ENCODE peak calls at places on chromosome 17, in five cellular contexts. One of them, this sample, is unnamed.

GRCh38 chr17:74455025-74455585 is 11.3 kb upstream of the CD300A start:
- DNase-seq in colonic mucosa: peak; percentile 70
- DNase-seq in cardiac muscle cell: no peak
- DNase-seq in A549: no peak
- DNase-seq in psoas muscle: no peak
- DNase-seq in this sample: no peak

GRCh38 chr17:76515291-76515949 is 14.2 kb upstream of the RHBDF2 start:
- DNase-seq in colonic mucosa: peak; percentile 62
- DNase-seq in cardiac muscle cell: no peak
- DNase-seq in A549: no peak
- DNase-seq in psoas muscle: peak; percentile 90
- DNase-seq in this sample: peak; percentile 93

GRCh38 chr17:16507918-16508533 is 16.0 kb upstream of the LRRC75A start:
- DNase-seq in colonic mucosa: peak; percentile 59
- DNase-seq in cardiac muscle cell: no peak
- DNase-seq in A549: no peak
- DNase-seq in psoas muscle: no peak
- DNase-seq in this sample: no peak

GRCh38 chr17:73986641-73987177 is 216.8 kb upstream of the RPL38 start:
- DNase-seq in colonic mucosa: no peak
- DNase-seq in cardiac muscle cell: no peak
- DNase-seq in A549: no peak
- DNase-seq in psoas muscle: no peak
- DNase-seq in this sample: no peak

GRCh38 chr17:8100763-8101162 is 13.2 kb upstream of the ALOX12B start:
- DNase-seq in colonic mucosa: no peak
- DNase-seq in cardiac muscle cell: no peak
- DNase-seq in A549: no peak
- DNase-seq in psoas muscle: no peak
- DNase-seq in this sample: no peak

GRCh38 chr17:46135879-46136562 is 57.2 kb downstream of the KANSL1 start:
- DNase-seq in colonic mucosa: no peak
- DNase-seq in cardiac muscle cell: no peak
- DNase-seq in A549: no peak
- DNase-seq in psoas muscle: no peak
- DNase-seq in this sample: no peak

GRCh38 chr17:79799538-79800324 is 2.9 kb upstream of the CBX8 start:
- DNase-seq in colonic mucosa: no peak
- DNase-seq in cardiac muscle cell: no peak
- DNase-seq in A549: no peak
- DNase-seq in psoas muscle: no peak
- DNase-seq in this sample: no peak

GRCh38 chr17:42276609-42277341 is 584 bp upstream of the STAT5B start:
- DNase-seq in colonic mucosa: peak; percentile 76
- DNase-seq in cardiac muscle cell: peak; percentile 64
- DNase-seq in A549: peak; percentile 76
- DNase-seq in psoas muscle: peak; percentile 85
- DNase-seq in this sample: peak; percentile 92

GRCh38 chr17:62732125-62732524 is 76.0 kb downstream of the MARCHF10 start:
- DNase-seq in colonic mucosa: no peak
- DNase-seq in cardiac muscle cell: no peak
- DNase-seq in A549: no peak
- DNase-seq in psoas muscle: no peak
- DNase-seq in this sample: no peak

GRCh38 chr17:14320734-14321475 is 20.0 kb downstream of the HS3ST3B1 start:
- DNase-seq in colonic mucosa: no peak
- DNase-seq in cardiac muscle cell: no peak
- DNase-seq in A549: no peak
- DNase-seq in psoas muscle: no peak
- DNase-seq in this sample: no peak

GRCh38 chr17:81180836-81181810 is 15.1 kb upstream of the AATK start:
- DNase-seq in colonic mucosa: no peak
- DNase-seq in cardiac muscle cell: no peak
- DNase-seq in A549: no peak
- DNase-seq in psoas muscle: no peak
- DNase-seq in this sample: no peak

GRCh38 chr17:82690786-82691489 is 7.6 kb downstream of the RAB40B start:
- DNase-seq in colonic mucosa: no peak
- DNase-seq in cardiac muscle cell: no peak
- DNase-seq in A549: no peak
- DNase-seq in psoas muscle: peak; percentile 39
- DNase-seq in this sample: no peak

GRCh38 chr17:72101526-72101925 is 19.3 kb upstream of the SOX9 start:
- DNase-seq in colonic mucosa: no peak
- DNase-seq in cardiac muscle cell: no peak
- DNase-seq in A549: no peak
- DNase-seq in psoas muscle: no peak
- DNase-seq in this sample: no peak

DNA sequence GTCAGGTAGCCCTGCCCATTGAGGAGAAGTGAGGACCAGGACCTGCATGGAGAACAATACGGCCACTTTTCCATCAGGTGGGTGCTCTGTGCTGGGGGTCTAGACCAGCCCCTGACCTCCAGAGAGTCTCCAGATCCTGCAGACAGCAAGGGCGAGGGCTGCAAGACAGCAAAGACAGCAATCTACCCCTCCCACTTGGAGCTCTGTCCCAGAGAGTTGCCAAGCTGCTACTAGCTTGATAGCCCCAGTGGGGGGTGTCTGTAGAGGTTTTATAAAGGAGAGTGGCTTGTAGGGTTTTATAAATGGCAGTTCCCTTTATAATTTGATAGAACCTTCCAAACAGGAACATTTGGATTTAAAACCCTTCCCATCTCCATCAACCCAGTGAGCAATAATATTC is 16.7 kb upstream of the SLFN11 start:
- DNase-seq in colonic mucosa: no peak
- DNase-seq in cardiac muscle cell: no peak
- DNase-seq in A549: no peak
- DNase-seq in psoas muscle: no peak
- DNase-seq in this sample: no peak
- H3K4me1 ChIP-seq in colonic mucosa: no peaks in the 10 kb centered on the region
- H3K4me1 ChIP-seq in cardiac muscle cell: no peaks in the 10 kb centered on the region
- H3K4me1 ChIP-seq in A549: no peaks in the 10 kb centered on the region
- H3K4me1 ChIP-seq in psoas muscle: no peaks in the 10 kb centered on the region
- H3K4me1 ChIP-seq in this sample: no peaks in the 10 kb centered on the region

GRCh38 chr17:50209472-50210248 is 8.2 kb upstream of the COL1A1 start:
- DNase-seq in colonic mucosa: peak; percentile 77
- DNase-seq in cardiac muscle cell: peak; percentile 84
- DNase-seq in A549: no peak
- DNase-seq in psoas muscle: peak; percentile 93
- DNase-seq in this sample: peak; percentile 99
- H3K4me3 ChIP-seq in colonic mucosa: no peak overlapping the region
- H3K4me3 ChIP-seq in cardiac muscle cell: no peak overlapping the region
- H3K4me3 ChIP-seq in A549: no peak overlapping the region
- H3K4me3 ChIP-seq in psoas muscle: no peak overlapping the region
- H3K4me3 ChIP-seq in this sample: peak overlapping the region; percentile 27

DNA sequence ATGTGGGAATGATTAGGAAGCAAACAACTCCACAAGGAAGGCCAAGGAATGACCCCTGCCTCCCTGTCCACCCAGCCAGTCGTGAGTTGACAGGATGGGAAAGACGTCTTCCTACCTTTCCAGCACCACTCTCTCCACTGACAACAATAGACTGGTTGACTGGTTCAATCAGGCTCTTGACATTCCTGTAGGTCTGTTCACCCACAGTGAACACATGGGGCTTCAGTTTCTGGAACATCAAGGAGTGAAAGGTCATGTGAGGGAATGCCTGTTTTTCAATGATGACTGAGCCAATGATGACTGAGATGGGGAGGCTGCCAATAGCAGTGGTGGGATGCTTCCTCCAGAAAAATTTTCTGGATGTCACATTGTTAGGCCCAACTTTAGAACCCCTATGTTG is 9.6 kb downstream of the MYO19 start:
- DNase-seq in colonic mucosa: no peak
- DNase-seq in cardiac muscle cell: no peak
- DNase-seq in A549: no peak
- DNase-seq in psoas muscle: no peak
- DNase-seq in this sample: no peak
- TF ChIP-seq CTCF in colonic mucosa: no peak
- TF ChIP-seq CTCF in cardiac muscle cell: no peak
- TF ChIP-seq CTCF in A549: no peak
- TF ChIP-seq CTCF in psoas muscle: no peak
- TF ChIP-seq CTCF in this sample: no peak

GRCh38 chr17:27485711-27486495 is 29.7 kb downstream of the KSR1 start:
- DNase-seq in colonic mucosa: no peak
- DNase-seq in cardiac muscle cell: no peak
- DNase-seq in A549: no peak
- DNase-seq in psoas muscle: no peak
- DNase-seq in this sample: peak; percentile 75
- H3K4me1 ChIP-seq in colonic mucosa: peaks cover 4% of the 10 kb centered on the region
- H3K4me1 ChIP-seq in cardiac muscle cell: peaks cover 17% of the 10 kb centered on the region
- H3K4me1 ChIP-seq in A549: peaks cover 27% of the 10 kb centered on the region
- H3K4me1 ChIP-seq in psoas muscle: peaks cover 6% of the 10 kb centered on the region
- H3K4me1 ChIP-seq in this sample: peaks cover 49% of the 10 kb centered on the region

GRCh38 chr17:44439168-44439567 is 49.7 kb upstream of the ITGA2B start:
- DNase-seq in colonic mucosa: no peak
- DNase-seq in cardiac muscle cell: peak; percentile 14
- DNase-seq in A549: no peak
- DNase-seq in psoas muscle: no peak
- DNase-seq in this sample: no peak
- H3K4me3 ChIP-seq in colonic mucosa: no peak overlapping the region
- H3K4me3 ChIP-seq in cardiac muscle cell: no peak overlapping the region
- H3K4me3 ChIP-seq in A549: no peak overlapping the region
- H3K4me3 ChIP-seq in psoas muscle: peak overlapping the region; percentile 22
- H3K4me3 ChIP-seq in this sample: no peak overlapping the region

DNA sequence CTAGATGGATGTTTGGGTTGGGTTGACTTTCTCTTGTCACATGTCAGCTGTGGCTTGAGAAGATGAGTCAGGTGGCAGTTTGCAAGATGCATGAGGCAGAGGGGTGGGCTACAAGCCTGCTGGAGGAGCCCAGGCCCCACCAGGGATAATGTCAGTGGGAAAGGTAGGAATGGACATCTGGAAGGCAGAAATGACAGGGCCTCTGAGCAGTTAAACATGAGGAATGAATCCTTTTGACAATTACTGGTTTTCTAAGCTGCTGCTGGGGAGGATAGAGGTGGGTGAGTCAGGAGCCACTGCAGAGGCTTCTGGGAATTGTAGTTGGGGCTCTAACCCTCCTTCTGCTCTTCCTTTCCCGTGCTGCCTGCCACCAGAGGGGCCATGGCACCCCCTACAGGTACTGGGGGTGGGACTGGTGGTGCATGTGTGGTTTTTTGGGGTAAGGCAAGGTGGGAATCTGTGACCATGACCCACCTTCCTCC is 15.7 kb downstream of the SLC52A1 start:
- DNase-seq in colonic mucosa: no peak
- DNase-seq in cardiac muscle cell: no peak
- DNase-seq in A549: peak; percentile 43
- DNase-seq in psoas muscle: no peak
- DNase-seq in this sample: no peak
- TF ChIP-seq CTCF in colonic mucosa: no peak
- TF ChIP-seq CTCF in cardiac muscle cell: peak; percentile 3
- TF ChIP-seq CTCF in A549: peak; percentile 9
- TF ChIP-seq CTCF in psoas muscle: no peak
- TF ChIP-seq CTCF in this sample: no peak

GRCh38 chr17:65446043-65446442 is 115.4 kb downstream of the AXIN2 start:
- DNase-seq in colonic mucosa: no peak
- DNase-seq in cardiac muscle cell: no peak
- DNase-seq in A549: no peak
- DNase-seq in psoas muscle: no peak
- DNase-seq in this sample: no peak
- H3K4me1 ChIP-seq in colonic mucosa: no peaks in the 10 kb centered on the region
- H3K4me1 ChIP-seq in cardiac muscle cell: peaks cover 7% of the 10 kb centered on the region
- H3K4me1 ChIP-seq in A549: no peaks in the 10 kb centered on the region
- H3K4me1 ChIP-seq in psoas muscle: peaks cover 5% of the 10 kb centered on the region
- H3K4me1 ChIP-seq in this sample: no peaks in the 10 kb centered on the region

GRCh38 chr17:3762922-3763776 is 37.8 kb downstream of the ITGAE start:
- DNase-seq in colonic mucosa: no peak
- DNase-seq in cardiac muscle cell: no peak
- DNase-seq in A549: no peak
- DNase-seq in psoas muscle: no peak
- DNase-seq in this sample: no peak
- H3K4me3 ChIP-seq in colonic mucosa: no peak overlapping the region
- H3K4me3 ChIP-seq in cardiac muscle cell: no peak overlapping the region
- H3K4me3 ChIP-seq in A549: no peak overlapping the region
- H3K4me3 ChIP-seq in psoas muscle: no peak overlapping the region
- H3K4me3 ChIP-seq in this sample: no peak overlapping the region

DNA sequence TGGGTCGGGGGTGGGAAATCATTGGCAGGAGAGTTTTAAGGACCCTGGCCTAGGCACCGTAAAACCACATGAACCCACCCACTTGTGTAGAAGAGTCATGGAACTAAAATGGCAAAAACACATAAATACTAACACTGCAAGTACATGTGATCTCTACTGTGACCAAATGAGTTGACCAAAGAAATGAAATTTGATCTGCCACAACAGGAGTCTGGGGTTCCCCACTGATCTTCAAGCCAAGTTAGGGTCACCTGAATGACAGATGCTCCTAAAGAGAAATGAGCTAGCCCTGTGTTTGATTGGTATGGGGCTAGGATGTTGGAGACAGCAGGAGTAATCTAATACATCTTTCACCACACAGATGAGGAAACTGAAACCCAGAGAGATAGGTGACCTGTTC is 21.5 kb upstream of the SKAP1 start:
- DNase-seq in colonic mucosa: no peak
- DNase-seq in cardiac muscle cell: no peak
- DNase-seq in A549: no peak
- DNase-seq in psoas muscle: no peak
- DNase-seq in this sample: no peak
- TF ChIP-seq CTCF in colonic mucosa: no peak
- TF ChIP-seq CTCF in cardiac muscle cell: no peak
- TF ChIP-seq CTCF in A549: no peak
- TF ChIP-seq CTCF in psoas muscle: no peak
- TF ChIP-seq CTCF in this sample: no peak